ENCODE peak calls at places on chromosomes 13 and 19, in eight cellular contexts. A, S, N, W, F, L, D and T are unnamed samples.

GRCh38 chr13:85261757-85262346 is 537.4 kb downstream of the SLITRK6 start:
- DNase-seq in A (peak; percentile 5), S (no peak), N (no peak), W (no peak), F (no peak), L (no peak), D (no peak), T (no peak)

GRCh38 chr13:65926750-65927171 is 1303.4 kb downstream of the PCDH9 start:
- DNase-seq in A (peak; percentile 26), S (peak; percentile 38), N (no peak), W (no peak), F (no peak), L (no peak), D (no peak), T (peak; percentile 66)

GRCh38 chr19:56091066-56091490 is 30.0 kb downstream of the ZNF787 start:
- DNase-seq in A (peak; percentile 65), S (no peak), N (no peak), W (peak; percentile 57), F (no peak), L (no peak), D (no peak), T (no peak)

GRCh38 chr13:110412132-110412912 is 105.2 kb downstream of the COL4A2 start:
- DNase-seq in A (peak; percentile 86), S (peak; percentile 85), N (peak; percentile 51), W (peak; percentile 97), F (no peak), L (peak; percentile 87), D (no peak), T (peak; percentile 93)

GRCh38 chr19:20167020-20167644 is at the start of gene ZNF486:
- DNase-seq in A (peak; percentile 99), S (peak; percentile 96), N (peak; percentile 89), W (peak; percentile 92), F (peak; percentile 79), L (peak; percentile 98), D (peak; percentile 77), T (peak; percentile 97)

GRCh38 chr13:28137556-28137955 is 789 bp upstream of the PAN3 start:
- DNase-seq in A (peak; percentile 54), S (no peak), N (no peak), W (no peak), F (no peak), L (no peak), D (no peak), T (no peak)

GRCh38 chr13:76349700-76350099 is 536.5 kb downstream of the KCTD12 start:
- DNase-seq in A (no peak), S (no peak), N (no peak), W (no peak), F (no peak), L (no peak), D (no peak), T (no peak)

GRCh38 chr19:54484451-54484850 is 11.4 kb upstream of the CDC42EP5 start:
- DNase-seq in A (no peak), S (no peak), N (no peak), W (no peak), F (no peak), L (no peak), D (no peak), T (peak; percentile 53)

GRCh38 chr13:28027607-28028364 is 39.3 kb upstream of the URAD start:
- DNase-seq in A (no peak), S (no peak), N (no peak), W (no peak), F (no peak), L (no peak), D (no peak), T (no peak)

GRCh38 chr19:46347572-46347883 is 641 bp downstream of the PPP5C start:
- DNase-seq in A (no peak), S (no peak), N (no peak), W (no peak), F (no peak), L (no peak), D (no peak), T (no peak)

GRCh38 chr19:2584002-2584401 is 108.1 kb downstream of the GADD45B start:
- DNase-seq in A (no peak), S (no peak), N (no peak), W (no peak), F (no peak), L (peak; percentile 42), D (no peak), T (peak; percentile 73)

GRCh38 chr19:54266133-54266532 is 9.1 kb upstream of the LILRB5 start:
- DNase-seq in A (peak; percentile 46), S (peak; percentile 73), N (peak; percentile 52), W (peak; percentile 41), F (no peak), L (peak; percentile 92), D (peak; percentile 44), T (peak; percentile 87)

GRCh38 chr19:19464339-19465098 is 50.8 kb downstream of the TSSK6 start:
- DNase-seq in A (peak; percentile 48), S (no peak), N (no peak), W (peak; percentile 58), F (no peak), L (no peak), D (no peak), T (no peak)

GRCh38 chr13:101649490-101650126 is 197.1 kb downstream of the ITGBL1 start:
- DNase-seq in A (no peak), S (no peak), N (no peak), W (peak; percentile 47), F (no peak), L (no peak), D (no peak), T (no peak)

GRCh38 chr13:64457976-64458375 is 2772.2 kb downstream of the PCDH9 start:
- DNase-seq in A (no peak), S (no peak), N (no peak), W (no peak), F (no peak), L (no peak), D (no peak), T (no peak)

GRCh38 chr13:84037937-84038464 is 155.7 kb upstream of the SLITRK1 start:
- DNase-seq in A (no peak), S (no peak), N (no peak), W (no peak), F (no peak), L (no peak), D (no peak), T (no peak)

GRCh38 chr13:30870049-30870884 is 35.8 kb upstream of the MEDAG start:
- DNase-seq in A (no peak), S (peak; percentile 64), N (peak; percentile 11), W (peak; percentile 94), F (no peak), L (peak; percentile 61), D (no peak), T (peak; percentile 96)

GRCh38 chr13:111202745-111203144 is 87.6 kb downstream of the ARHGEF7 start:
- DNase-seq in A (peak; percentile 75), S (no peak), N (no peak), W (peak; percentile 60), F (no peak), L (no peak), D (no peak), T (no peak)

GRCh38 chr13:111338841-111339240 is 18.4 kb downstream of the TEX29 start:
- DNase-seq in A (no peak), S (no peak), N (no peak), W (no peak), F (no peak), L (no peak), D (no peak), T (peak; percentile 29)

GRCh38 chr19:1647664-1648155 is 4.7 kb downstream of the TCF3 start:
- DNase-seq in A (no peak), S (no peak), N (no peak), W (no peak), F (no peak), L (peak; percentile 61), D (no peak), T (no peak)

GRCh38 chr19:46955114-46955812 is 64.4 kb upstream of the NPAS1 start:
- DNase-seq in A (no peak), S (no peak), N (peak; percentile 42), W (no peak), F (no peak), L (no peak), D (peak; percentile 34), T (peak; percentile 41)

GRCh38 chr19:45823182-45823581 is 8.1 kb upstream of the RSPH6A start:
- DNase-seq in A (no peak), S (no peak), N (no peak), W (no peak), F (no peak), L (no peak), D (no peak), T (no peak)

GRCh38 chr19:55373993-55374757 is 2.5 kb upstream of the TMEM190 start:
- DNase-seq in A (no peak), S (no peak), N (no peak), W (peak; percentile 58), F (no peak), L (no peak), D (no peak), T (no peak)

GRCh38 chr19:3270908-3271307 is 46.4 kb downstream of the CELF5 start:
- DNase-seq in A (peak; percentile 8), S (no peak), N (peak; percentile 71), W (no peak), F (no peak), L (no peak), D (no peak), T (no peak)

GRCh38 chr19:41872775-41873647 is 4.1 kb upstream of the CD79A start:
- DNase-seq in A (peak; percentile 54), S (peak; percentile 61), N (peak; percentile 63), W (peak; percentile 48), F (peak; percentile 39), L (peak; percentile 93), D (no peak), T (peak; percentile 64)

GRCh38 chr13:102035969-102036368 is 365.9 kb downstream of the FGF14 start:
- DNase-seq in A (no peak), S (no peak), N (no peak), W (no peak), F (no peak), L (no peak), D (no peak), T (no peak)

GRCh38 chr13:27583645-27584044 is 36.7 kb downstream of the LNX2 start:
- DNase-seq in A (no peak), S (no peak), N (no peak), W (peak; percentile 49), F (no peak), L (no peak), D (no peak), T (no peak)

GRCh38 chr13:76210262-76210661 is 574.1 kb downstream of the LMO7 start:
- DNase-seq in A (no peak), S (peak; percentile 47), N (no peak), W (no peak), F (no peak), L (no peak), D (no peak), T (no peak)

GRCh38 chr19:50844296-50844935 is 10.3 kb upstream of the KLK3 start:
- DNase-seq in A (no peak), S (no peak), N (no peak), W (no peak), F (no peak), L (peak; percentile 25), D (no peak), T (no peak)

GRCh38 chr13:45870232-45870631 is 18.7 kb upstream of the SIAH3 start:
- DNase-seq in A (no peak), S (peak; percentile 23), N (no peak), W (no peak), F (no peak), L (no peak), D (no peak), T (no peak)

GRCh38 chr13:60463787-60464186 is 66.8 kb downstream of the TDRD3 start:
- DNase-seq in A (no peak), S (no peak), N (no peak), W (no peak), F (no peak), L (no peak), D (no peak), T (no peak)